ENCODE peak calls at places on chromosomes 4 and X, in eight cellular contexts. I is heart left ventricle; V is activated T-helper 1 cell treated with anti-CD3 and anti-CD28 coated beads, Interleukin-2, amount 50 U/mL, for 16 hours; J is IMR-90; L is NCI-H1436; M is cerebellum; T is natural killer cell; H is GM13977. C is an unnamed sample.

GRCh38 chr4:30802622-30803323 is 82.6 kb downstream of the PCDH7 start:
- DNase-seq in I (peak; percentile 23), V (no peak), J (peak; percentile 38), L (no peak), M (no peak), T (no peak), H (no peak), C (no peak)

GRCh38 chr4:132203618-132204017 is 945.5 kb upstream of the PCDH10 start:
- DNase-seq in I (no peak), V (no peak), J (no peak), L (no peak), M (no peak), T (no peak), H (no peak), C (no peak)

GRCh38 chr4:144575181-144575580 is 70.8 kb upstream of the HHIP start:
- DNase-seq in I (no peak), V (no peak), J (no peak), L (peak; percentile 48), M (no peak), T (no peak), H (no peak), C (no peak)

GRCh38 chrX:132023896-132024386 is 839 bp downstream of the STK26 start:
- DNase-seq in I (no peak), V (peak; percentile 17), J (no peak), L (no peak), M (peak; percentile 20), T (peak; percentile 48), H (peak; percentile 55), C (peak; percentile 39)

GRCh38 chr4:47221721-47222120 is 190.4 kb downstream of the GABRB1 start:
- DNase-seq in I (no peak), V (no peak), J (peak; percentile 87), L (no peak), M (no peak), T (no peak), H (no peak), C (no peak)

GRCh38 chrX:29295987-29296680 is 708.9 kb downstream of the IL1RAPL1 start:
- DNase-seq in I (no peak), V (no peak), J (peak; percentile 51), L (no peak), M (no peak), T (no peak), H (no peak), C (no peak)

GRCh38 chrX:153333821-153334653 is at the start of gene ZNF275:
- DNase-seq in I (peak; percentile 85), V (peak; percentile 74), J (peak; percentile 61), L (peak; percentile 87), M (peak; percentile 90), T (peak; percentile 82), H (peak; percentile 91), C (peak; percentile 81)

GRCh38 chr4:37715889-37716402 is 29.8 kb upstream of the RELL1 start:
- DNase-seq in I (no peak), V (no peak), J (peak; percentile 66), L (peak; percentile 4), M (no peak), T (no peak), H (peak; percentile 45), C (no peak)

GRCh38 chrX:105869676-105870075 is 47.3 kb downstream of the NRK start:
- DNase-seq in I (no peak), V (no peak), J (peak; percentile 38), L (no peak), M (no peak), T (no peak), H (no peak), C (no peak)

GRCh38 chr4:40199999-40200880 is 3.4 kb downstream of the RHOH start:
- DNase-seq in I (no peak), V (peak; percentile 41), J (peak; percentile 23), L (no peak), M (no peak), T (peak; percentile 53), H (peak; percentile 39), C (peak; percentile 68)

GRCh38 chr4:65646136-65646535 is 24.2 kb downstream of the EPHA5 start:
- DNase-seq in I (no peak), V (no peak), J (no peak), L (no peak), M (no peak), T (no peak), H (no peak), C (no peak)

GRCh38 chrX:152444338-152444737 is 6.8 kb downstream of the GABRA3 start:
- DNase-seq in I (no peak), V (no peak), J (no peak), L (no peak), M (no peak), T (no peak), H (no peak), C (no peak)

GRCh38 chr4:88457307-88458090 is 580 bp downstream of the HERC5 start:
- DNase-seq in I (peak; percentile 56), V (peak; percentile 37), J (no peak), L (no peak), M (peak; percentile 1), T (no peak), H (no peak), C (no peak)

GRCh38 chr4:183876268-183876934 is 28.7 kb upstream of the STOX2 start:
- DNase-seq in I (peak; percentile 89), V (no peak), J (peak; percentile 85), L (no peak), M (peak; percentile 20), T (no peak), H (no peak), C (no peak)

GRCh38 chr4:5693871-5694270 is 14.5 kb downstream of the EVC2 start:
- DNase-seq in I (no peak), V (no peak), J (peak; percentile 28), L (no peak), M (no peak), T (no peak), H (no peak), C (no peak)

GRCh38 chrX:43968347-43968746 is 4.8 kb downstream of the NDP start:
- DNase-seq in I (no peak), V (no peak), J (no peak), L (no peak), M (no peak), T (no peak), H (no peak), C (no peak)

GRCh38 chrX:4572652-4573051 is 859.2 kb upstream of the PRKX start:
- DNase-seq in I (no peak), V (no peak), J (no peak), L (no peak), M (no peak), T (no peak), H (no peak), C (no peak)

GRCh38 chrX:104113237-104113965 is 1.1 kb downstream of the ZCCHC18 start:
- DNase-seq in I (peak; percentile 29), V (peak; percentile 23), J (peak; percentile 53), L (peak; percentile 80), M (peak; percentile 50), T (no peak), H (peak; percentile 49), C (peak; percentile 73)

GRCh38 chr4:149754526-149754925 is 61.1 kb downstream of the IQCM start:
- DNase-seq in I (no peak), V (no peak), J (peak; percentile 70), L (no peak), M (no peak), T (no peak), H (no peak), C (no peak)

GRCh38 chrX:105313596-105313995 is 93.1 kb upstream of the TEX13A start:
- DNase-seq in I (no peak), V (no peak), J (no peak), L (no peak), M (no peak), T (no peak), H (no peak), C (no peak)

GRCh38 chr4:126405369-126405982 is 1090.7 kb downstream of the FAT4 start:
- DNase-seq in I (no peak), V (no peak), J (peak; percentile 39), L (peak; percentile 0), M (no peak), T (no peak), H (peak; percentile 3), C (no peak)

GRCh38 chrX:134501942-134502341 is 42.0 kb downstream of the HPRT1 start:
- DNase-seq in I (no peak), V (no peak), J (peak; percentile 12), L (no peak), M (no peak), T (no peak), H (no peak), C (no peak)

GRCh38 chr4:7324651-7325121 is 110.0 kb downstream of the PSAPL1 start:
- DNase-seq in I (peak; percentile 6), V (no peak), J (no peak), L (no peak), M (no peak), T (peak; percentile 63), H (no peak), C (peak; percentile 65)

GRCh38 chrX:110125435-110125834 is 122.5 kb downstream of the TMEM164 start:
- DNase-seq in I (no peak), V (no peak), J (peak; percentile 12), L (peak; percentile 26), M (no peak), T (no peak), H (no peak), C (no peak)

GRCh38 chr4:5753766-5754528 is 42.9 kb downstream of the EVC start:
- DNase-seq in I (no peak), V (no peak), J (peak; percentile 97), L (no peak), M (no peak), T (no peak), H (no peak), C (no peak)

GRCh38 chrX:4682637-4683036 is 969.2 kb upstream of the PRKX start:
- DNase-seq in I (no peak), V (no peak), J (no peak), L (no peak), M (no peak), T (no peak), H (no peak), C (no peak)

GRCh38 chrX:104285201-104285600 is 30.5 kb upstream of the ESX1 start:
- DNase-seq in I (no peak), V (no peak), J (no peak), L (no peak), M (no peak), T (no peak), H (no peak), C (no peak)

GRCh38 chrX:1281511-1281910 is 12.9 kb downstream of the CSF2RA start:
- DNase-seq in I (no peak), V (no peak), J (peak; percentile 14), L (no peak), M (no peak), T (no peak), H (no peak), C (no peak)

GRCh38 chrX:48278958-48279357 is 23.8 kb downstream of the SSX1 start:
- DNase-seq in I (no peak), V (no peak), J (no peak), L (no peak), M (no peak), T (no peak), H (no peak), C (no peak)

GRCh38 chr4:24885342-24885741 is 27.5 kb downstream of the CCDC149 start:
- DNase-seq in I (no peak), V (no peak), J (no peak), L (no peak), M (no peak), T (no peak), H (no peak), C (no peak)

GRCh38 chrX:120452131-120452530 is 17.0 kb downstream of the LAMP2 start:
- DNase-seq in I (no peak), V (no peak), J (peak; percentile 26), L (peak; percentile 52), M (peak; percentile 36), T (no peak), H (no peak), C (no peak)

GRCh38 chrX:70907900-70908299 is 611 bp downstream of the TEX11 start:
- DNase-seq in I (no peak), V (no peak), J (no peak), L (no peak), M (no peak), T (no peak), H (no peak), C (no peak)

GRCh38 chrX:92213781-92214180 is 434.6 kb downstream of the PCDH11X start:
- DNase-seq in I (no peak), V (no peak), J (peak; percentile 10), L (no peak), M (no peak), T (no peak), H (no peak), C (no peak)

GRCh38 chrX:29665532-29665931 is 549.8 kb upstream of the MAGEB2 start:
- DNase-seq in I (no peak), V (no peak), J (no peak), L (no peak), M (no peak), T (no peak), H (no peak), C (no peak)

C was measured in CD8-positive, alpha-beta memory T cell.